ENCODE peak calls at places on chromosomes 6 and 20, in four cellular contexts. E is GM10248, U is fibroblast of the conjunctiva, C is anterior cingulate cortex. T is an unnamed sample.

GRCh38 chr6:52984247-52984646 is 10.8 kb downstream of the GSTA4 start:
- DNase-seq in U (no peak), C (no peak), E (no peak), T (no peak)

GRCh38 chr6:109447878-109448555 is 7.5 kb downstream of the SMPD2 start:
- DNase-seq in E (peak), U (no peak), C (no peak), T (no peak)

GRCh38 chr6:108655840-108656650 is 95.3 kb downstream of the FOXO3 start:
- DNase-seq in E (no peak), U (peak), C (no peak), T (peak)

GRCh38 chr20:34546751-34547181 is 11.8 kb upstream of the MAP1LC3A start:
- DNase-seq in E (no peak), C (no peak), U (no peak), T (no peak)

GRCh38 chr20:58864346-58864745 is 11.8 kb downstream of the GNAS start:
- DNase-seq in U (no peak), E (no peak), C (no peak), T (no peak)

GRCh38 chr20:1637755-1638154 is 17.9 kb upstream of the SIRPB1 start:
- DNase-seq in U (no peak), E (no peak), C (no peak), T (no peak)

GRCh38 chr6:24907959-24908358 is 27.8 kb downstream of the RIPOR2 start:
- DNase-seq in C (no peak), U (no peak), E (no peak), T (no peak)

GRCh38 chr6:167920165-167920564 is 77.3 kb upstream of the KIF25 start:
- DNase-seq in E (no peak), U (no peak), C (no peak), T (no peak)

GRCh38 chr6:53734473-53735299 is 60.1 kb upstream of the LRRC1 start:
- DNase-seq in C (no peak), U (no peak), E (peak), T (no peak)

GRCh38 chr20:54342258-54342782 is 133.1 kb upstream of the DOK5 start:
- DNase-seq in E (no peak), C (no peak), U (no peak), T (no peak)

GRCh38 chr6:126781582-126781981 is 336.9 kb upstream of the RSPO3 start:
- DNase-seq in C (no peak), E (no peak), U (no peak), T (no peak)

GRCh38 chr20:59403261-59403961 is 103.0 kb downstream of the EDN3 start:
- DNase-seq in E (peak), U (no peak), C (peak), T (peak)

GRCh38 chr6:149484733-149485700 is at the start of gene ZC3H12D:
- DNase-seq in C (no peak), E (no peak), U (peak), T (no peak)

GRCh38 chr6:72140795-72141194 is 254.4 kb downstream of the RIMS1 start:
- DNase-seq in U (no peak), C (no peak), E (no peak), T (no peak)